ENCODE peak calls at places on chromosomes 6 and 20, in six cellular contexts. One of them, this sample, is unnamed.

GRCh38 chr20:37387519-37388269 is 41.8 kb downstream of the SRC start:
- DNase-seq in sigmoid colon: peak; percentile 54
- DNase-seq in transverse colon: no peak
- DNase-seq in tibial nerve: no peak
- DNase-seq in HepG2: no peak
- DNase-seq in A549: no peak
- DNase-seq in this sample: no peak

GRCh38 chr20:15756001-15756400 is 817.2 kb downstream of the KIF16B start:
- DNase-seq in HepG2: no peak
- DNase-seq in transverse colon: no peak
- DNase-seq in A549: no peak
- DNase-seq in tibial nerve: no peak
- DNase-seq in sigmoid colon: no peak
- DNase-seq in this sample: no peak

GRCh38 chr6:117389227-117390057 is 36.3 kb downstream of the ROS1 start:
- DNase-seq in transverse colon: peak; percentile 31
- DNase-seq in A549: peak; percentile 5
- DNase-seq in sigmoid colon: no peak
- DNase-seq in HepG2: peak; percentile 78
- DNase-seq in tibial nerve: no peak
- DNase-seq in this sample: no peak

GRCh38 chr6:14814016-14814415 is 431.9 kb upstream of the JARID2 start:
- DNase-seq in HepG2: no peak
- DNase-seq in tibial nerve: no peak
- DNase-seq in sigmoid colon: no peak
- DNase-seq in A549: no peak
- DNase-seq in transverse colon: no peak
- DNase-seq in this sample: no peak

GRCh38 chr6:53543341-53544010 is 1.4 kb downstream of the GCLC start:
- DNase-seq in HepG2: no peak
- DNase-seq in transverse colon: no peak
- DNase-seq in sigmoid colon: no peak
- DNase-seq in A549: no peak
- DNase-seq in tibial nerve: no peak
- DNase-seq in this sample: no peak

GRCh38 chr6:69913361-69913760 is 47.0 kb downstream of the COL19A1 start:
- DNase-seq in HepG2: no peak
- DNase-seq in tibial nerve: no peak
- DNase-seq in sigmoid colon: no peak
- DNase-seq in transverse colon: no peak
- DNase-seq in A549: no peak
- DNase-seq in this sample: no peak

GRCh38 chr6:49906511-49906910 is 40.2 kb upstream of the CRISP1 start:
- DNase-seq in A549: no peak
- DNase-seq in tibial nerve: no peak
- DNase-seq in transverse colon: no peak
- DNase-seq in sigmoid colon: no peak
- DNase-seq in HepG2: no peak
- DNase-seq in this sample: no peak

GRCh38 chr20:44650777-44651493 is 564 bp downstream of the ADA start:
- DNase-seq in transverse colon: no peak
- DNase-seq in tibial nerve: no peak
- DNase-seq in sigmoid colon: no peak
- DNase-seq in HepG2: no peak
- DNase-seq in A549: no peak
- DNase-seq in this sample: peak; percentile 31

GRCh38 chr20:54070187-54070987 is at the start of gene BCAS1:
- DNase-seq in transverse colon: peak; percentile 83
- DNase-seq in A549: no peak
- DNase-seq in HepG2: peak; percentile 86
- DNase-seq in tibial nerve: no peak
- DNase-seq in sigmoid colon: no peak
- DNase-seq in this sample: no peak

GRCh38 chr6:149043476-149044130 is 273.9 kb upstream of the TAB2 start:
- DNase-seq in sigmoid colon: no peak
- DNase-seq in tibial nerve: no peak
- DNase-seq in A549: peak; percentile 22
- DNase-seq in transverse colon: no peak
- DNase-seq in HepG2: peak; percentile 36
- DNase-seq in this sample: no peak

GRCh38 chr6:7998103-7998725 is 66.0 kb downstream of the BLOC1S5 start:
- DNase-seq in A549: no peak
- DNase-seq in HepG2: no peak
- DNase-seq in sigmoid colon: no peak
- DNase-seq in transverse colon: no peak
- DNase-seq in tibial nerve: no peak
- DNase-seq in this sample: no peak

GRCh38 chr6:56278186-56278585 is 30.8 kb upstream of the COL21A1 start:
- DNase-seq in tibial nerve: no peak
- DNase-seq in transverse colon: no peak
- DNase-seq in A549: no peak
- DNase-seq in sigmoid colon: no peak
- DNase-seq in HepG2: no peak
- DNase-seq in this sample: no peak

GRCh38 chr6:24583463-24584389 is 62.3 kb downstream of the KIAA0319 start:
- DNase-seq in HepG2: peak; percentile 71
- DNase-seq in tibial nerve: peak; percentile 65
- DNase-seq in transverse colon: peak; percentile 86
- DNase-seq in A549: peak; percentile 28
- DNase-seq in sigmoid colon: peak; percentile 87
- DNase-seq in this sample: peak; percentile 70

GRCh38 chr6:30744054-30744805 is at the start of gene IER3:
- DNase-seq in sigmoid colon: peak; percentile 94
- DNase-seq in tibial nerve: peak; percentile 67
- DNase-seq in transverse colon: peak; percentile 93
- DNase-seq in A549: no peak
- DNase-seq in HepG2: peak; percentile 89
- DNase-seq in this sample: peak; percentile 81

GRCh38 chr6:53734473-53735299 is 60.1 kb upstream of the LRRC1 start:
- DNase-seq in transverse colon: peak; percentile 68
- DNase-seq in sigmoid colon: no peak
- DNase-seq in tibial nerve: no peak
- DNase-seq in HepG2: peak; percentile 31
- DNase-seq in A549: peak; percentile 56
- DNase-seq in this sample: no peak

GRCh38 chr6:39295538-39295937 is 18.7 kb downstream of the KCNK17 start:
- DNase-seq in HepG2: no peak
- DNase-seq in sigmoid colon: no peak
- DNase-seq in transverse colon: no peak
- DNase-seq in A549: no peak
- DNase-seq in tibial nerve: peak; percentile 65
- DNase-seq in this sample: no peak

GRCh38 chr6:112253842-112254816 is at the start of gene LAMA4:
- DNase-seq in A549: peak; percentile 5
- DNase-seq in HepG2: no peak
- DNase-seq in tibial nerve: no peak
- DNase-seq in transverse colon: peak; percentile 29
- DNase-seq in sigmoid colon: peak; percentile 77
- DNase-seq in this sample: peak; percentile 71

GRCh38 chr6:111750753-111751684 is 122.2 kb downstream of the FYN start:
- DNase-seq in transverse colon: peak; percentile 33
- DNase-seq in sigmoid colon: no peak
- DNase-seq in HepG2: no peak
- DNase-seq in tibial nerve: no peak
- DNase-seq in A549: no peak
- DNase-seq in this sample: no peak

GRCh38 chr20:433300-433975 is 25.3 kb downstream of the RBCK1 start:
- DNase-seq in HepG2: no peak
- DNase-seq in sigmoid colon: no peak
- DNase-seq in A549: no peak
- DNase-seq in tibial nerve: no peak
- DNase-seq in transverse colon: no peak
- DNase-seq in this sample: no peak
- TF ChIP-seq POLR2A in HepG2: no peak
- TF ChIP-seq POLR2A in sigmoid colon: no peak
- TF ChIP-seq POLR2A in A549: no peak
- TF ChIP-seq POLR2A in tibial nerve: no peak
- TF ChIP-seq POLR2A in transverse colon: no peak
- TF ChIP-seq POLR2A in this sample: no peak

DNA sequence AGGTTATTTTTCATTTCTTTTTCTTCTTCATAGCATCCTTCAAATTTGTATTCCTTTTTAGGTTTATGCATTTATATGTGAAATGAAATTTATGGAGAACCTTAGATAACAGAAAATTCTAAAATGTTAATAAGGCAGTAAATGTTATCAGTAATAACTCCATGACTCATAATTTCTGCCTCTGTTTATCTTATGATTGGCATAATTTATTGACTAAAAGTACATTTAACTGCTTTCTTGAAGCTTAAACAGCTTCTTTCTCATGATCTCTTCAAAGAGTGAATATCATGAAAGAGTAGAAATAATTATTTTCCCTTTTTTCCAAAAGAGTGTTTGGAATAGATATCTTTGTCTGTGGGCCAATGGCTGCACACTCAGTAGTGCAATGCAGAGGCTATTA is 91.3 kb downstream of the SHLD1 start:
- DNase-seq in sigmoid colon: no peak
- DNase-seq in transverse colon: no peak
- DNase-seq in tibial nerve: no peak
- DNase-seq in HepG2: no peak
- DNase-seq in A549: no peak
- DNase-seq in this sample: no peak
- H3K4me1 ChIP-seq in sigmoid colon: no peaks in the 10 kb centered on the region
- H3K4me1 ChIP-seq in transverse colon: peaks cover 13% of the 10 kb centered on the region
- H3K4me1 ChIP-seq in tibial nerve: peaks cover under 1% of the 10 kb centered on the region
- H3K4me1 ChIP-seq in HepG2: peaks cover 23% of the 10 kb centered on the region
- H3K4me1 ChIP-seq in A549: peaks cover 39% of the 10 kb centered on the region
- H3K4me1 ChIP-seq in this sample: peaks cover 3% of the 10 kb centered on the region

GRCh38 chr20:1415667-1416468 is 23.0 kb upstream of the FKBP1A start:
- DNase-seq in A549: peak; percentile 97
- DNase-seq in sigmoid colon: no peak
- DNase-seq in transverse colon: no peak
- DNase-seq in tibial nerve: no peak
- DNase-seq in HepG2: peak; percentile 91
- DNase-seq in this sample: no peak
- TF ChIP-seq EP300 in A549: peak; percentile 40
- TF ChIP-seq EP300 in sigmoid colon: no peak
- TF ChIP-seq EP300 in transverse colon: no peak
- TF ChIP-seq EP300 in tibial nerve: no peak
- TF ChIP-seq EP300 in HepG2: peak; percentile 73
- TF ChIP-seq EP300 in this sample: no peak

GRCh38 chr6:121437861-121438651 is 2.6 kb downstream of the GJA1 start:
- DNase-seq in transverse colon: no peak
- DNase-seq in A549: peak; percentile 17
- DNase-seq in sigmoid colon: no peak
- DNase-seq in HepG2: no peak
- DNase-seq in tibial nerve: peak; percentile 23
- DNase-seq in this sample: peak; percentile 50
- TF ChIP-seq POLR2A in transverse colon: no peak
- TF ChIP-seq POLR2A in A549: no peak
- TF ChIP-seq POLR2A in sigmoid colon: no peak
- TF ChIP-seq POLR2A in HepG2: no peak
- TF ChIP-seq POLR2A in tibial nerve: no peak
- TF ChIP-seq POLR2A in this sample: no peak

GRCh38 chr6:137213813-137214212 is 5.4 kb downstream of the IFNGR1 start:
- DNase-seq in sigmoid colon: no peak
- DNase-seq in transverse colon: no peak
- DNase-seq in tibial nerve: no peak
- DNase-seq in A549: no peak
- DNase-seq in HepG2: no peak
- DNase-seq in this sample: no peak

GRCh38 chr6:137216875-137217553 is 2.2 kb downstream of the IFNGR1 start:
- DNase-seq in transverse colon: no peak
- DNase-seq in tibial nerve: no peak
- DNase-seq in HepG2: peak; percentile 43
- DNase-seq in A549: no peak
- DNase-seq in sigmoid colon: no peak
- DNase-seq in this sample: no peak

GRCh38 chr6:137216106-137216505 is 3.1 kb downstream of the IFNGR1 start:
- DNase-seq in HepG2: no peak
- DNase-seq in sigmoid colon: no peak
- DNase-seq in transverse colon: no peak
- DNase-seq in A549: no peak
- DNase-seq in tibial nerve: no peak
- DNase-seq in this sample: no peak

GRCh38 chr6:137213331-137213740 is 5.8 kb downstream of the IFNGR1 start:
- DNase-seq in A549: no peak
- DNase-seq in tibial nerve: no peak
- DNase-seq in transverse colon: no peak
- DNase-seq in sigmoid colon: no peak
- DNase-seq in HepG2: no peak
- DNase-seq in this sample: no peak

GRCh38 chr6:137214931-137215330 is 4.3 kb downstream of the IFNGR1 start:
- DNase-seq in HepG2: no peak
- DNase-seq in transverse colon: no peak
- DNase-seq in tibial nerve: no peak
- DNase-seq in sigmoid colon: no peak
- DNase-seq in A549: no peak
- DNase-seq in this sample: no peak
- H3K4me1 ChIP-seq in HepG2: peaks cover 65% of the 10 kb centered on the region
- H3K4me1 ChIP-seq in transverse colon: peaks cover 87% of the 10 kb centered on the region
- H3K4me1 ChIP-seq in tibial nerve: peaks cover 29% of the 10 kb centered on the region
- H3K4me1 ChIP-seq in sigmoid colon: no peaks in the 10 kb centered on the region
- H3K4me1 ChIP-seq in A549: peaks cover 58% of the 10 kb centered on the region
- H3K4me1 ChIP-seq in this sample: peaks cover 20% of the 10 kb centered on the region

GRCh38 chr6:126056355-126057004 is 70.1 kb downstream of the TRMT11 start:
- DNase-seq in sigmoid colon: no peak
- DNase-seq in A549: no peak
- DNase-seq in transverse colon: no peak
- DNase-seq in tibial nerve: no peak
- DNase-seq in HepG2: no peak
- DNase-seq in this sample: no peak
- TF ChIP-seq EP300 in sigmoid colon: no peak
- TF ChIP-seq EP300 in A549: no peak
- TF ChIP-seq EP300 in transverse colon: no peak
- TF ChIP-seq EP300 in tibial nerve: no peak
- TF ChIP-seq EP300 in HepG2: no peak
- TF ChIP-seq EP300 in this sample: no peak

This sample was measured in ovary.